ENCODE peak calls at places on chromosomes 7 and 10, in six cellular contexts. One of them, this sample, is unnamed.

GRCh38 chr10:11489591-11489990 is 121.9 kb downstream of the USP6NL start:
- DNase-seq in left colon: no peak
- DNase-seq in MV-4-11: no peak
- DNase-seq in sigmoid colon: no peak
- DNase-seq in HTR-8/SVneo: no peak
- DNase-seq in left lobe of liver: no peak
- DNase-seq in this sample: peak; percentile 58

GRCh38 chr10:30493609-30494530 is 59.9 kb downstream of the MAP3K8 start:
- DNase-seq in HTR-8/SVneo: no peak
- DNase-seq in left lobe of liver: peak; percentile 55
- DNase-seq in MV-4-11: peak; percentile 98
- DNase-seq in left colon: peak; percentile 46
- DNase-seq in sigmoid colon: peak; percentile 80
- DNase-seq in this sample: peak; percentile 32

GRCh38 chr7:139482662-139483466 is 609 bp downstream of the KLRG2 start:
- DNase-seq in left lobe of liver: no peak
- DNase-seq in sigmoid colon: no peak
- DNase-seq in left colon: no peak
- DNase-seq in HTR-8/SVneo: no peak
- DNase-seq in MV-4-11: no peak
- DNase-seq in this sample: peak; percentile 20

GRCh38 chr7:114944742-114945625 is 23.1 kb downstream of the MDFIC start:
- DNase-seq in HTR-8/SVneo: no peak
- DNase-seq in left colon: peak; percentile 65
- DNase-seq in sigmoid colon: peak; percentile 90
- DNase-seq in left lobe of liver: no peak
- DNase-seq in MV-4-11: no peak
- DNase-seq in this sample: peak; percentile 89

GRCh38 chr10:1654811-1655356 is 82.4 kb downstream of the ADARB2 start:
- DNase-seq in MV-4-11: no peak
- DNase-seq in sigmoid colon: peak; percentile 35
- DNase-seq in left colon: peak; percentile 24
- DNase-seq in left lobe of liver: no peak
- DNase-seq in HTR-8/SVneo: no peak
- DNase-seq in this sample: no peak

GRCh38 chr10:77820349-77820748 is 106.2 kb downstream of the DLG5 start:
- DNase-seq in left colon: no peak
- DNase-seq in sigmoid colon: no peak
- DNase-seq in MV-4-11: no peak
- DNase-seq in HTR-8/SVneo: no peak
- DNase-seq in left lobe of liver: no peak
- DNase-seq in this sample: peak; percentile 43

GRCh38 chr10:28425431-28425830 is 107.5 kb upstream of the WAC start:
- DNase-seq in left colon: no peak
- DNase-seq in sigmoid colon: no peak
- DNase-seq in left lobe of liver: no peak
- DNase-seq in MV-4-11: no peak
- DNase-seq in HTR-8/SVneo: no peak
- DNase-seq in this sample: no peak

GRCh38 chr10:85794553-85794952 is 572.0 kb downstream of the GRID1 start:
- DNase-seq in MV-4-11: no peak
- DNase-seq in sigmoid colon: no peak
- DNase-seq in left lobe of liver: no peak
- DNase-seq in HTR-8/SVneo: no peak
- DNase-seq in left colon: no peak
- DNase-seq in this sample: no peak

GRCh38 chr7:43196379-43196778 is 83.9 kb downstream of the HECW1 start:
- DNase-seq in left colon: no peak
- DNase-seq in sigmoid colon: no peak
- DNase-seq in HTR-8/SVneo: no peak
- DNase-seq in left lobe of liver: no peak
- DNase-seq in MV-4-11: no peak
- DNase-seq in this sample: peak; percentile 14

GRCh38 chr7:728602-729001 is 1.5 kb upstream of the PRKAR1B start:
- DNase-seq in left lobe of liver: no peak
- DNase-seq in left colon: no peak
- DNase-seq in HTR-8/SVneo: no peak
- DNase-seq in sigmoid colon: peak; percentile 55
- DNase-seq in MV-4-11: no peak
- DNase-seq in this sample: no peak

GRCh38 chr10:25493122-25493893 is 318.5 kb downstream of the GPR158 start:
- DNase-seq in sigmoid colon: no peak
- DNase-seq in left lobe of liver: no peak
- DNase-seq in MV-4-11: no peak
- DNase-seq in left colon: no peak
- DNase-seq in HTR-8/SVneo: no peak
- DNase-seq in this sample: peak; percentile 96

GRCh38 chr10:28020993-28021982 is 22.4 kb upstream of the ODAD2 start:
- DNase-seq in MV-4-11: no peak
- DNase-seq in sigmoid colon: no peak
- DNase-seq in HTR-8/SVneo: no peak
- DNase-seq in left colon: no peak
- DNase-seq in left lobe of liver: no peak
- DNase-seq in this sample: no peak

GRCh38 chr10:31158000-31158658 is 126.5 kb upstream of the ZNF438 start:
- DNase-seq in sigmoid colon: no peak
- DNase-seq in left colon: no peak
- DNase-seq in left lobe of liver: no peak
- DNase-seq in MV-4-11: no peak
- DNase-seq in HTR-8/SVneo: no peak
- DNase-seq in this sample: peak; percentile 45